ENCODE peak calls at places on chromosomes 4 and X, in nine cellular contexts. P is sciatic nerve; D is naive thymus-derived CD8-positive, alpha-beta T cell; C is stromal cell of bone marrow; N is nephron progenitor cell; F is GM23248; J is activated naive CD4-positive, alpha-beta T cell; E is stimulated activated CD8-positive, alpha-beta memory T cell treated with anti-CD3 and anti-CD28 coated beads, Interleukin-2, amount 100 ng/mL, for 48 hours; Z is G401. Q is an unnamed sample.

GRCh38 chrX:42093756-42094155 is 170.4 kb upstream of the CASK start:
- DNase-seq in F (no peak), C (peak; percentile 9), N (no peak), J (no peak), P (no peak), Z (no peak), E (no peak), D (no peak), Q (no peak)

GRCh38 chrX:105463483-105463882 is 243.0 kb upstream of the TEX13A start:
- DNase-seq in C (no peak), D (no peak), F (no peak), Z (no peak), N (no peak), P (no peak), J (no peak), E (no peak), Q (no peak)

GRCh38 chr4:153143527-153144348 is 60.5 kb upstream of the TRIM2 start:
- DNase-seq in C (no peak), E (no peak), P (no peak), N (no peak), F (peak; percentile 52), J (no peak), D (no peak), Z (peak; percentile 59), Q (peak; percentile 29)

GRCh38 chrX:133495464-133496391 is 80.4 kb upstream of the GPC4 start:
- DNase-seq in D (no peak), Z (no peak), E (no peak), P (peak; percentile 86), J (no peak), C (peak; percentile 55), F (peak; percentile 63), N (no peak), Q (no peak)

GRCh38 chrX:68710870-68711576 is 63.6 kb downstream of the STARD8 start:
- DNase-seq in C (no peak), J (no peak), N (peak; percentile 48), F (peak; percentile 60), P (no peak), E (no peak), Z (peak; percentile 0), D (no peak), Q (no peak)

GRCh38 chr4:26088433-26088928 is 174.5 kb downstream of the SMIM20 start:
- DNase-seq in J (no peak), E (no peak), F (peak; percentile 72), Z (no peak), P (no peak), D (no peak), C (peak; percentile 94), N (no peak), Q (no peak)

GRCh38 chr4:47930971-47931804 is 16.8 kb upstream of the NFXL1 start:
- DNase-seq in F (peak; percentile 55), C (peak; percentile 67), N (no peak), P (no peak), J (no peak), Z (peak; percentile 14), E (no peak), D (no peak), Q (no peak)

GRCh38 chrX:106932492-106932923 is 12.3 kb downstream of the CLDN2 start:
- DNase-seq in F (peak; percentile 51), C (no peak), D (no peak), J (no peak), E (no peak), N (no peak), Z (no peak), P (no peak), Q (no peak)

GRCh38 chr4:15002659-15003440 is 569 bp downstream of the CPEB2 start:
- DNase-seq in J (peak; percentile 63), P (peak; percentile 83), Z (peak; percentile 68), D (peak; percentile 93), N (peak; percentile 70), C (peak; percentile 82), F (peak; percentile 87), E (peak; percentile 57), Q (peak; percentile 66)

GRCh38 chr4:138222041-138222440 is 20.1 kb downstream of the SLC7A11 start:
- DNase-seq in C (peak; percentile 28), P (no peak), E (no peak), J (no peak), N (no peak), Z (peak; percentile 24), F (peak; percentile 83), D (no peak), Q (no peak)

GRCh38 chrX:149830192-149830873 is 48.6 kb downstream of the MAGEA9 start:
- DNase-seq in J (no peak), Z (peak; percentile 0), D (no peak), C (peak; percentile 7), P (no peak), N (peak; percentile 50), F (peak; percentile 54), E (no peak), Q (no peak)

GRCh38 chr4:70613182-70613892 is 15.2 kb upstream of the ENAM start:
- DNase-seq in Z (no peak), D (no peak), P (no peak), C (no peak), F (peak; percentile 9), J (no peak), E (no peak), N (no peak), Q (no peak)

GRCh38 chr4:26235500-26235899 is 85.3 kb upstream of the RBPJ start:
- DNase-seq in C (peak; percentile 95), N (no peak), E (no peak), D (no peak), Z (peak; percentile 63), P (peak; percentile 67), F (peak; percentile 84), J (no peak), Q (no peak)

GRCh38 chrX:153411255-153411987 is at the start of gene ZFP92:
- DNase-seq in C (no peak), J (no peak), Z (peak; percentile 28), P (no peak), E (peak; percentile 20), D (no peak), N (peak; percentile 39), F (peak; percentile 5), Q (no peak)

GRCh38 chrX:15216280-15216679 is 53.6 kb downstream of the ASB9 start:
- DNase-seq in F (no peak), C (no peak), J (no peak), Z (no peak), E (no peak), N (no peak), P (no peak), D (no peak), Q (no peak)

GRCh38 chr4:155787113-155787710 is 28.4 kb downstream of the GUCY1B1 start:
- DNase-seq in Z (peak; percentile 43), F (peak; percentile 73), N (peak; percentile 8), C (peak; percentile 44), J (no peak), P (no peak), E (no peak), D (no peak), Q (no peak)

GRCh38 chrX:154046262-154046771 is 26.6 kb upstream of the IRAK1 start:
- DNase-seq in C (peak; percentile 79), E (no peak), P (no peak), D (no peak), Z (peak; percentile 44), F (peak; percentile 83), N (no peak), J (no peak), Q (no peak)

GRCh38 chr4:9999956-10000551 is 21.2 kb downstream of the SLC2A9 start:
- DNase-seq in D (no peak), N (no peak), Z (no peak), C (no peak), P (no peak), E (no peak), J (no peak), F (no peak), Q (no peak)

GRCh38 chrX:114962209-114962608 is 55.2 kb downstream of the IL13RA2 start:
- DNase-seq in D (no peak), J (no peak), N (no peak), C (no peak), F (no peak), Z (no peak), P (no peak), E (no peak), Q (no peak)

GRCh38 chr4:26899991-26900390 is 39.4 kb downstream of the STIM2 start:
- DNase-seq in D (no peak), C (no peak), F (no peak), N (no peak), J (no peak), E (no peak), Z (no peak), P (no peak), Q (no peak)

GRCh38 chr4:112550728-112551127 is 34.7 kb upstream of the NEUROG2 start:
- DNase-seq in Z (no peak), P (no peak), J (no peak), E (no peak), C (peak; percentile 56), N (no peak), F (peak; percentile 89), D (no peak), Q (no peak)

GRCh38 chr4:147052361-147052760 is 106.7 kb upstream of the TTC29 start:
- DNase-seq in C (no peak), P (no peak), Z (no peak), N (no peak), F (no peak), E (no peak), J (no peak), D (no peak), Q (no peak)

GRCh38 chr4:128517739-128518510 is 230.3 kb upstream of the PGRMC2 start:
- DNase-seq in C (peak; percentile 86), Z (no peak), D (no peak), P (no peak), F (peak; percentile 97), E (no peak), J (no peak), N (peak; percentile 17), Q (no peak)

Q was measured in NCI-H187.